ENCODE peak calls at places on chromosome 22, in four cellular contexts. One of them, this sample, is unnamed.

GRCh38 chr22:32618461-32619140 is 144.0 kb downstream of the FBXO7 start:
- DNase-seq in skeletal muscle cell: no peak
- DNase-seq in thoracic aorta: no peak
- DNase-seq in K562: no peak
- DNase-seq in this sample: peak; percentile 30

GRCh38 chr22:46068908-46069481 is 81.3 kb upstream of the PPARA start:
- DNase-seq in skeletal muscle cell: no peak
- DNase-seq in thoracic aorta: no peak
- DNase-seq in K562: no peak
- DNase-seq in this sample: peak; percentile 86

GRCh38 chr22:50274311-50274710 is 4.1 kb upstream of the MAPK11 start:
- DNase-seq in K562: peak; percentile 31
- DNase-seq in thoracic aorta: no peak
- DNase-seq in skeletal muscle cell: no peak
- DNase-seq in this sample: peak; percentile 62

GRCh38 chr22:50444663-50445062 is 30.2 kb downstream of the SBF1 start:
- DNase-seq in K562: no peak
- DNase-seq in thoracic aorta: no peak
- DNase-seq in skeletal muscle cell: peak; percentile 30
- DNase-seq in this sample: peak; percentile 89

GRCh38 chr22:46909237-46910030 is 147.0 kb downstream of the TBC1D22A start:
- DNase-seq in skeletal muscle cell: no peak
- DNase-seq in K562: no peak
- DNase-seq in thoracic aorta: no peak
- DNase-seq in this sample: no peak

GRCh38 chr22:26476705-26477340 is 6.8 kb downstream of the HPS4 start:
- DNase-seq in skeletal muscle cell: no peak
- DNase-seq in thoracic aorta: no peak
- DNase-seq in K562: no peak
- DNase-seq in this sample: no peak

GRCh38 chr22:28019360-28019759 is 100.3 kb upstream of the PITPNB start:
- DNase-seq in thoracic aorta: no peak
- DNase-seq in K562: no peak
- DNase-seq in skeletal muscle cell: no peak
- DNase-seq in this sample: no peak

GRCh38 chr22:17897411-17897810 is 123.1 kb upstream of the BID start:
- DNase-seq in K562: no peak
- DNase-seq in thoracic aorta: no peak
- DNase-seq in skeletal muscle cell: no peak
- DNase-seq in this sample: no peak

GRCh38 chr22:41845380-41846267 is 12.7 kb downstream of the SREBF2 start:
- DNase-seq in skeletal muscle cell: no peak
- DNase-seq in thoracic aorta: no peak
- DNase-seq in K562: no peak
- DNase-seq in this sample: no peak

GRCh38 chr22:41844513-41844912 is 11.6 kb downstream of the SREBF2 start:
- DNase-seq in skeletal muscle cell: no peak
- DNase-seq in thoracic aorta: no peak
- DNase-seq in K562: no peak
- DNase-seq in this sample: no peak

GRCh38 chr22:41841085-41841712 is 8.3 kb downstream of the SREBF2 start:
- DNase-seq in skeletal muscle cell: no peak
- DNase-seq in thoracic aorta: no peak
- DNase-seq in K562: no peak
- DNase-seq in this sample: no peak

GRCh38 chr22:41844036-41844435 is 11.1 kb downstream of the SREBF2 start:
- DNase-seq in K562: no peak
- DNase-seq in skeletal muscle cell: no peak
- DNase-seq in thoracic aorta: no peak
- DNase-seq in this sample: no peak

DNA sequence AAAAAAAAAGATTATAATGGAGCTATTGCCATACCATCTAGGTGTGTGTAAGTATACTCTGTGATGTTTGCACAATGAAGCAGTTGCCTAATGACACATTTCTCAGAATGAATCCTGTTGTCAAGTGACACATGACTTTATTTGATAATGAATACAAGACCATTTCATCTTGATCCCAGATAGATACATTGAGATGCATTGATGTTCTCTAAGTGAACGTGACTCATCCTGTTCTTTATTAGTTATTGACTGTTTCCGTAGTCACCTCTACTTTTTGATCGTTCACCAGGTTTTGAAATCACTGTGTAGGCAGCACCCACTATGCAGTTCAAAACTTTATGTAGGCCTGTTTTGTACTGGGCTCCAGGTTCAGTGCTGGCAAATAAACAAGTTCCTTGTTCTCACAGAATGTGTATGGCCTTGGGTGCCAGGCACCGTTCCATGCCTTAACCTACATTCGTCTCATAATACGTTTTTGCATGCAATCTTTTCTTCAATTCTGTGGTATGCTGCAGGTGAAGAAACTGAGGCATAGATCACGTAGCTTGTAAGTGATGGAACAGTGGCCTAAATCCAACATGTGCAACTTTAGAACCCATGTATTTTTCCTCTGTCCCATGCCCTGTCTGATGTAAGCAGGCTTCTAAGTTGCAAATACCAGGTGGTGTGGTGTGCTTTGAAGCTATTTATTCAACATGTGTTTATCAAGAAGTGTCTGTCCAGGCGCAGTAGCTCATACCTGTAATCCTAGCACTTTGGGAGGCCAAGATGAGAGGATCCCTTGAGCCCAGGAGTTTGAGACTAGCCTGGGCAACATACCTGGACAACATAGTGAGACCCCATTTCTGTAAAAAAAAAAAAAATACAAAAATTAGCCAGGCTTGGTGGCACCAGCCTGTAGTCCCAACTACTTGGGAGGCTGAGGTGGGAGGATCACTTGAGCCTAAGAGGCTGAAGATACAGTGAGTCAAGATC is 10.4 kb downstream of the SREBF2 start:
- DNase-seq in thoracic aorta: no peak
- DNase-seq in skeletal muscle cell: no peak
- DNase-seq in K562: no peak
- DNase-seq in this sample: no peak
- H3K4me3 ChIP-seq in thoracic aorta: no peak overlapping the region
- H3K4me3 ChIP-seq in skeletal muscle cell: no peak overlapping the region
- H3K4me3 ChIP-seq in K562: no peak overlapping the region
- H3K4me3 ChIP-seq in this sample: no peak overlapping the region

GRCh38 chr22:43862074-43862881 is at the start of gene SULT4A1:
- DNase-seq in thoracic aorta: no peak
- DNase-seq in K562: peak; percentile 65
- DNase-seq in skeletal muscle cell: no peak
- DNase-seq in this sample: peak; percentile 24

GRCh38 chr22:43862882-43863202 is 529 bp upstream of the SULT4A1 start:
- DNase-seq in thoracic aorta: no peak
- DNase-seq in K562: no peak
- DNase-seq in skeletal muscle cell: no peak
- DNase-seq in this sample: no peak

GRCh38 chr22:43869799-43870198 is 7.5 kb upstream of the SULT4A1 start:
- DNase-seq in thoracic aorta: no peak
- DNase-seq in skeletal muscle cell: no peak
- DNase-seq in K562: no peak
- DNase-seq in this sample: no peak

GRCh38 chr22:43867839-43868652 is 5.7 kb upstream of the SULT4A1 start:
- DNase-seq in thoracic aorta: no peak
- DNase-seq in skeletal muscle cell: peak; percentile 28
- DNase-seq in K562: peak; percentile 55
- DNase-seq in this sample: peak; percentile 55
- H3K4me3 ChIP-seq in thoracic aorta: no peak overlapping the region
- H3K4me3 ChIP-seq in skeletal muscle cell: no peak overlapping the region
- H3K4me3 ChIP-seq in K562: no peak overlapping the region
- H3K4me3 ChIP-seq in this sample: no peak overlapping the region

GRCh38 chr22:36409911-36410756 is 22.4 kb upstream of the MYH9 start:
- DNase-seq in K562: no peak
- DNase-seq in thoracic aorta: peak; percentile 18
- DNase-seq in skeletal muscle cell: no peak
- DNase-seq in this sample: no peak
- H3K4me3 ChIP-seq in K562: no peak overlapping the region
- H3K4me3 ChIP-seq in thoracic aorta: peak overlapping the region; percentile 71
- H3K4me3 ChIP-seq in skeletal muscle cell: peak overlapping the region; percentile 21
- H3K4me3 ChIP-seq in this sample: peak overlapping the region; percentile 6

DNA sequence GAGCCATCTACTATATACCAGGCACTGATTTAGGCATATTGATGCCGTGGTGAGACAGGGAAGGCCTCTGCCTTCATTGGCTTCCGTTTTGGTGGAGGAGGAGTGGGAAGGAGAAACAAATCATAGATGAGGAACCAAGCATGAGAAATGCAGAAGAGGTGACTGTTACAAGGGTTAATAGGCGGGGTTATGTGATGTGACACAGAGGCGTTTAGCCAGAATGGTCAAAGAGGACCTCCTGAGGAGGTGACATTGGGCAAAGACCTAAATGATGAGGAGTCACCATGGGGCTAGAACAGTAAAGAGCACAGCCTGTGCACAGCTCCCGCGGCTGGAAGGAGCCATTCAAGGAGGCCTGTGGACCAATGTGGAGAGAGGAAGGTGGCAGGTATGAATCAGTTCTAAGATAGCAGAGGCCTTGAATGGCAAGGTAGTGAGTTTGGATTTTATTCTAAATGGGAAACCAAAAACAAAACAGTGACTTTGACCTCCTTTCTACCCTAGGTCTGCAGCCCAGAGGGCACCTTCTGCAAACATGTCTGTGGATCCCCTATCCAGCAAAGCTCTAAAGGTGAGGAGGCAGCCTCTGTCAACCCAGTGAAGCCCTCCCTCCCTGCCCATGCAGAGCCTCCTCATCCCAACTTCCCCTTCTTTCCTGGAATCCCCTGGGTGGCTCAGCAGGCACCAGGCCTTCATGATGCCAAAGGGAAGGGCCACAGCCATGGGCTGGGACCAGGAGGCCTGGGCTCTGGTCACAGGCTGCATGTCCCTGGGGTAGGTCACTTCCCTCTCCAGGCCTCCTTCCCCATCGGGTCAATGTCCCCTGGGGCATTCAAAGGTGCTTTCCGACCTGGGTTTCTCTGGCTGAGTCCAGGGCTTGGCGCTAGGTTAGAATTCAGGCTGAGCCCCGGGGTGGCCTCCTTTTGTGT is 11.8 kb downstream of the MAFF start:
- DNase-seq in thoracic aorta: no peak
- DNase-seq in K562: no peak
- DNase-seq in skeletal muscle cell: no peak
- DNase-seq in this sample: no peak
- H3K4me3 ChIP-seq in thoracic aorta: peak overlapping the region; percentile 49
- H3K4me3 ChIP-seq in K562: peak overlapping the region; percentile 24
- H3K4me3 ChIP-seq in skeletal muscle cell: no peak overlapping the region
- H3K4me3 ChIP-seq in this sample: no peak overlapping the region

GRCh38 chr22:44180706-44181032 is at the start of gene PARVG:
- DNase-seq in skeletal muscle cell: no peak
- DNase-seq in thoracic aorta: no peak
- DNase-seq in K562: no peak
- DNase-seq in this sample: no peak
- H3K4me3 ChIP-seq in skeletal muscle cell: no peak within 1 kb of the TSS
- H3K4me3 ChIP-seq in thoracic aorta: peak within 1 kb of the TSS; percentile 55
- H3K4me3 ChIP-seq in K562: no peak within 1 kb of the TSS
- H3K4me3 ChIP-seq in this sample: no peak within 1 kb of the TSS

GRCh38 chr22:31341386-31342088 is 4.6 kb downstream of the PATZ1 start:
- DNase-seq in skeletal muscle cell: no peak
- DNase-seq in thoracic aorta: no peak
- DNase-seq in K562: no peak
- DNase-seq in this sample: no peak

GRCh38 chr22:31343235-31344191 is 2.6 kb downstream of the PATZ1 start:
- DNase-seq in K562: peak; percentile 16
- DNase-seq in thoracic aorta: no peak
- DNase-seq in skeletal muscle cell: no peak
- DNase-seq in this sample: no peak

GRCh38 chr22:31340765-31341247 is 5.3 kb downstream of the PATZ1 start:
- DNase-seq in thoracic aorta: no peak
- DNase-seq in skeletal muscle cell: no peak
- DNase-seq in K562: no peak
- DNase-seq in this sample: no peak

GRCh38 chr22:31344369-31345330 is 1.5 kb downstream of the PATZ1 start:
- DNase-seq in skeletal muscle cell: no peak
- DNase-seq in K562: no peak
- DNase-seq in thoracic aorta: no peak
- DNase-seq in this sample: peak; percentile 48

DNA sequence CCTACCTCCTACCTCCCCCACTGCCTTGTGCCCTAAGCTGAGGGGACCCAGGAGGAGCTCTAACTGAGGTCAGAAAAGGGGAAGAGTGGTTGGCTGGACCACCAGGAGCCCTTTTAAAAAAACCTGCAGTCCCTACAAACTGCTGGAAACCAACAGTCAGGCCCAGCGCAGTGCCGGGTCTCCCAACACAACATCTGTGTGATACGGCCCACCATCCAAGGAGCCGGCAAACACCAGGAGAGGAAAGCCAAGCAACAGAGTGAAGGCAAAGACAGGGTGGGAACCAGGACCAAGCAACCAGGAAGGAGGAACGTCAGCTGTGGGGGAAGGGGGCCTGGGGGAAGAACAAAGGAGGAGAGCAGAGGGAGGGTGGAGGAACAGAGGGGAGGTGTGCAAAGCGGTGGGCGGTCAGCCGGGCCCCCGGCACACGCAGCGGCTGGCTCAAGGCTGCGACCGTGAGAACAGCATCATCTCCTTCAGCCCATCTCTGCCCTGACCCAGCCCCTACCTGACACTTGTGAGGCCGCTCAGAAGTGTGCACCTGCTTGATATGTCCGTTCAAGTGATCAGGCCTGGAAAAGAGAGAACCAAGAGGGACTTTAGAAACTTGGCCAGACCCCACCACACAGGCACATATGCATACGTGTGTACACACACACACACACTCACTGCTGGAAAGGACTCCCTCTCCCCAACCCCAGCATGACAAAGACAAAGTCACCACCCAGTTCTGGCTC is 3.6 kb downstream of the PATZ1 start:
- DNase-seq in thoracic aorta: no peak
- DNase-seq in K562: no peak
- DNase-seq in skeletal muscle cell: no peak
- DNase-seq in this sample: no peak
- H3K4me3 ChIP-seq in thoracic aorta: peak overlapping the region; percentile 91
- H3K4me3 ChIP-seq in K562: no peak overlapping the region
- H3K4me3 ChIP-seq in skeletal muscle cell: peak overlapping the region; percentile 19
- H3K4me3 ChIP-seq in this sample: no peak overlapping the region

GRCh38 chr22:37633693-37634504 is 5.6 kb upstream of the SH3BP1 start:
- DNase-seq in K562: peak; percentile 79
- DNase-seq in skeletal muscle cell: peak; percentile 85
- DNase-seq in thoracic aorta: no peak
- DNase-seq in this sample: peak; percentile 80

GRCh38 chr22:37632174-37633081 is 7.0 kb upstream of the SH3BP1 start:
- DNase-seq in thoracic aorta: no peak
- DNase-seq in skeletal muscle cell: no peak
- DNase-seq in K562: no peak
- DNase-seq in this sample: no peak

GRCh38 chr22:37631448-37632173 is 7.9 kb upstream of the SH3BP1 start:
- DNase-seq in skeletal muscle cell: no peak
- DNase-seq in thoracic aorta: no peak
- DNase-seq in K562: no peak
- DNase-seq in this sample: no peak

GRCh38 chr22:37634505-37635002 is 4.9 kb upstream of the SH3BP1 start:
- DNase-seq in K562: peak; percentile 33
- DNase-seq in thoracic aorta: no peak
- DNase-seq in skeletal muscle cell: no peak
- DNase-seq in this sample: no peak

GRCh38 chr22:37633082-37633692 is 6.3 kb upstream of the SH3BP1 start:
- DNase-seq in skeletal muscle cell: no peak
- DNase-seq in thoracic aorta: no peak
- DNase-seq in K562: no peak
- DNase-seq in this sample: no peak
- H3K4me3 ChIP-seq in skeletal muscle cell: no peak overlapping the region
- H3K4me3 ChIP-seq in thoracic aorta: peak overlapping the region; percentile 58
- H3K4me3 ChIP-seq in K562: peak overlapping the region; percentile 16
- H3K4me3 ChIP-seq in this sample: no peak overlapping the region